ENCODE peak calls at places on chromosomes 6 and 20, in ten cellular contexts. L is globus pallidus; H is NCI-H524; D is activated T-cell treated with anti-CD3 and anti-CD28 coated beads, Interleukin-2, amount 50 U/mL, for 48 hours; C is amygdala; E is stimulated activated CD8-positive, alpha-beta memory T cell treated with anti-CD3 and anti-CD28 coated beads, Interleukin-12 subunit alpha, Interleukin-12 subunit beta, amount 100 ng/mL, for 1 hour; A is head of caudate nucleus; P is iPS-NIHi11; N is mammary epithelial cell; M is T-helper 2 cell. Q is an unnamed sample.

GRCh38 chr6:139588734-139589418 is 214.4 kb upstream of the CITED2 start:
- DNase-seq in P (no peak), D (no peak), H (no peak), E (no peak), N (no peak), C (no peak), L (no peak), A (no peak), M (no peak), Q (no peak)

GRCh38 chr6:24949020-24949569 is 13.3 kb upstream of the RIPOR2 start:
- DNase-seq in M (peak; percentile 9), D (no peak), P (no peak), E (peak; percentile 35), A (no peak), N (no peak), C (no peak), H (no peak), L (no peak), Q (no peak)

GRCh38 chr6:41625442-41625841 is 12.8 kb upstream of the MDFI start:
- DNase-seq in D (no peak), A (no peak), H (peak; percentile 16), C (no peak), N (peak; percentile 79), E (no peak), L (no peak), M (no peak), P (no peak), Q (no peak)

GRCh38 chr20:2293971-2294370 is 1.8 kb upstream of the TGM3 start:
- DNase-seq in A (no peak), D (no peak), L (no peak), H (no peak), N (no peak), C (no peak), M (no peak), P (no peak), E (no peak), Q (no peak)

GRCh38 chr6:19988555-19988954 is 151.4 kb downstream of the ID4 start:
- DNase-seq in H (no peak), E (no peak), L (no peak), A (no peak), M (no peak), N (peak; percentile 37), C (no peak), P (peak; percentile 52), D (no peak), Q (no peak)

GRCh38 chr6:73739097-73739496 is 43.1 kb downstream of the CD109 start:
- DNase-seq in E (no peak), C (no peak), M (no peak), H (peak; percentile 61), P (peak; percentile 57), D (no peak), L (peak; percentile 75), N (peak; percentile 23), A (no peak), Q (no peak)

GRCh38 chr6:135686784-135687301 is 164.7 kb upstream of the PDE7B start:
- DNase-seq in A (no peak), M (no peak), C (no peak), E (no peak), H (no peak), P (no peak), L (no peak), N (peak; percentile 22), D (no peak), Q (no peak)

GRCh38 chr6:53263915-53264314 is 84.8 kb downstream of the ELOVL5 start:
- DNase-seq in A (no peak), C (no peak), L (no peak), N (no peak), D (no peak), E (no peak), P (no peak), H (no peak), M (no peak), Q (no peak)

GRCh38 chr6:110529355-110529754 is 52.9 kb upstream of the SLC22A16 start:
- DNase-seq in A (no peak), N (peak; percentile 84), C (no peak), M (no peak), E (no peak), L (no peak), D (no peak), H (peak; percentile 39), P (no peak), Q (peak; percentile 64)

GRCh38 chr6:30685977-30686907 is at the start of gene PPP1R18:
- DNase-seq in D (peak; percentile 92), M (peak; percentile 79), A (peak; percentile 47), P (peak; percentile 73), E (peak; percentile 70), L (peak; percentile 53), H (peak; percentile 21), C (peak; percentile 38), N (peak; percentile 76), Q (no peak)

GRCh38 chr6:155418017-155418749 is 37.5 kb downstream of the NOX3 start:
- DNase-seq in H (no peak), A (no peak), C (no peak), N (peak; percentile 66), D (peak; percentile 76), L (peak; percentile 20), M (peak; percentile 24), P (no peak), E (peak; percentile 44), Q (no peak)

GRCh38 chr6:99618649-99619408 is 12.2 kb downstream of the PRDM13 start:
- DNase-seq in A (no peak), H (no peak), L (no peak), M (no peak), P (peak; percentile 80), C (no peak), E (no peak), N (no peak), D (peak; percentile 15), Q (no peak)

GRCh38 chr6:69421270-69421669 is 375.5 kb downstream of the LMBRD1 start:
- DNase-seq in E (no peak), D (no peak), A (no peak), L (no peak), M (no peak), N (no peak), H (no peak), P (no peak), C (no peak), Q (no peak)

GRCh38 chr20:62358171-62358719 is 8.9 kb downstream of the LAMA5 start:
- DNase-seq in A (no peak), M (no peak), N (no peak), C (no peak), H (no peak), D (no peak), E (no peak), L (no peak), P (no peak), Q (no peak)

GRCh38 chr20:16399801-16400200 is 173.4 kb downstream of the KIF16B start:
- DNase-seq in M (no peak), H (no peak), N (no peak), C (no peak), E (no peak), D (no peak), P (no peak), L (no peak), A (no peak), Q (no peak)

GRCh38 chr6:24658573-24659511 is 7.9 kb downstream of the TDP2 start:
- DNase-seq in M (no peak), C (no peak), A (no peak), H (no peak), P (peak; percentile 14), L (no peak), N (peak; percentile 16), E (no peak), D (no peak), Q (no peak)

GRCh38 chr6:33078442-33078841 is 2.7 kb downstream of the HLA-DPB1 start:
- DNase-seq in L (no peak), C (no peak), A (no peak), D (no peak), P (no peak), E (no peak), N (no peak), M (no peak), H (no peak), Q (no peak)

GRCh38 chr6:34284563-34285545 is 36.0 kb upstream of the SMIM29 start:
- DNase-seq in P (no peak), N (no peak), H (peak; percentile 91), M (no peak), A (peak; percentile 37), C (no peak), E (no peak), D (no peak), L (peak; percentile 68), Q (no peak)

GRCh38 chr6:16236648-16237199 is 1.7 kb upstream of the GMPR start:
- DNase-seq in E (no peak), A (no peak), L (no peak), H (peak; percentile 16), C (no peak), N (peak; percentile 37), M (no peak), P (no peak), D (no peak), Q (no peak)

GRCh38 chr20:37898301-37899104 is 4.4 kb upstream of the VSTM2L start:
- DNase-seq in E (no peak), P (no peak), N (peak; percentile 41), L (peak; percentile 38), H (peak; percentile 63), M (no peak), A (no peak), D (no peak), C (no peak), Q (no peak)

GRCh38 chr6:61640463-61640862 is 645.6 kb downstream of the KHDRBS2 start:
- DNase-seq in P (no peak), C (no peak), E (no peak), A (no peak), H (no peak), D (no peak), N (no peak), M (no peak), L (no peak), Q (no peak)

GRCh38 chr20:19952392-19952791 is 64.8 kb upstream of the NAA20 start:
- DNase-seq in P (no peak), D (no peak), N (peak; percentile 60), E (no peak), L (no peak), A (no peak), C (no peak), H (no peak), M (no peak), Q (no peak)

GRCh38 chr20:48831702-48832422 is 4.1 kb upstream of the PREX1 start:
- DNase-seq in H (no peak), P (no peak), E (no peak), C (no peak), L (peak; percentile 52), N (peak; percentile 29), D (no peak), A (no peak), M (no peak), Q (no peak)

GRCh38 chr6:144343736-144344428 is 58.7 kb downstream of the UTRN start:
- DNase-seq in C (no peak), A (no peak), D (peak; percentile 57), E (no peak), P (no peak), H (no peak), L (no peak), N (peak; percentile 41), M (peak; percentile 44), Q (no peak)

GRCh38 chr6:12190252-12190651 is 99.9 kb upstream of the EDN1 start:
- DNase-seq in L (no peak), D (no peak), M (no peak), C (no peak), E (no peak), P (no peak), N (no peak), H (no peak), A (no peak), Q (no peak)

GRCh38 chr6:34791842-34792604 is at the start of gene BLTP3A:
- DNase-seq in P (peak; percentile 96), H (peak; percentile 80), N (peak; percentile 50), C (peak; percentile 38), A (peak; percentile 65), L (peak; percentile 72), M (peak; percentile 65), E (peak; percentile 52), D (peak; percentile 85), Q (no peak)

GRCh38 chr20:48614593-48615274 is 213.1 kb downstream of the PREX1 start:
- DNase-seq in N (peak; percentile 46), A (no peak), E (no peak), M (no peak), L (no peak), D (no peak), P (no peak), C (no peak), H (no peak), Q (no peak)

GRCh38 chr6:166589786-166590574 is 3.5 kb upstream of the RAMACL start:
- DNase-seq in D (no peak), H (no peak), L (no peak), N (no peak), A (no peak), C (no peak), P (no peak), E (no peak), M (no peak), Q (no peak)